ENCODE peak calls at places on chromosomes 7 and 10, in nine cellular contexts. R, W, F, I, U, D, K, Z and N are unnamed samples.

GRCh38 chr7:102236592-102237287 is 49.9 kb upstream of the SH2B2 start:
- DNase-seq in R (no peak), W (peak; percentile 80), F (peak; percentile 26), I (peak; percentile 46), U (peak; percentile 60), D (peak; percentile 49), K (peak; percentile 49), Z (peak; percentile 87), N (no peak)

GRCh38 chr7:120273476-120273975 is 551 bp downstream of the KCND2 start:
- DNase-seq in R (no peak), W (peak; percentile 59), F (peak; percentile 8), I (peak; percentile 52), U (no peak), D (peak; percentile 29), K (no peak), Z (no peak), N (no peak)

GRCh38 chr7:83640731-83641533 is 8.0 kb downstream of the SEMA3E start:
- DNase-seq in R (no peak), W (no peak), F (no peak), I (no peak), U (no peak), D (no peak), K (no peak), Z (no peak), N (no peak)

GRCh38 chr10:6721964-6722615 is 142.0 kb upstream of the PRKCQ start:
- DNase-seq in R (peak; percentile 94), W (no peak), F (peak; percentile 93), I (no peak), U (no peak), D (no peak), K (no peak), Z (peak; percentile 63), N (no peak)

GRCh38 chr7:148944935-148945934 is 61.1 kb upstream of the EZH2 start:
- DNase-seq in R (no peak), W (no peak), F (peak; percentile 76), I (no peak), U (no peak), D (no peak), K (no peak), Z (no peak), N (no peak)

GRCh38 chr10:35379226-35380137 is 43.2 kb downstream of the CCNY start:
- DNase-seq in R (no peak), W (no peak), F (peak; percentile 63), I (peak; percentile 59), U (peak; percentile 19), D (no peak), K (no peak), Z (no peak), N (no peak)

GRCh38 chr10:17220652-17221100 is 7.4 kb upstream of the VIM start:
- DNase-seq in R (no peak), W (no peak), F (no peak), I (no peak), U (no peak), D (no peak), K (no peak), Z (no peak), N (no peak)

GRCh38 chr7:22561356-22561755 is 61.4 kb upstream of the STEAP1B start:
- DNase-seq in R (peak; percentile 95), W (no peak), F (peak; percentile 92), I (peak; percentile 55), U (peak; percentile 28), D (no peak), K (no peak), Z (peak; percentile 55), N (peak; percentile 57)

GRCh38 chr10:70331486-70332268 is 47.9 kb upstream of the NPFFR1 start:
- DNase-seq in R (peak; percentile 73), W (peak; percentile 53), F (peak; percentile 94), I (peak; percentile 25), U (peak; percentile 20), D (no peak), K (no peak), Z (peak; percentile 62), N (peak; percentile 33)

GRCh38 chr7:24722386-24723177 is 34.7 kb downstream of the GSDME start:
- DNase-seq in R (no peak), W (no peak), F (no peak), I (peak; percentile 44), U (no peak), D (no peak), K (no peak), Z (no peak), N (no peak)

GRCh38 chr10:97412891-97413304 is 11.8 kb upstream of the RRP12 start:
- DNase-seq in R (no peak), W (no peak), F (peak; percentile 99), I (no peak), U (peak; percentile 90), D (no peak), K (no peak), Z (no peak), N (no peak)

GRCh38 chr10:128077155-128077875 is 48.9 kb downstream of the MKI67 start:
- DNase-seq in R (no peak), W (no peak), F (no peak), I (no peak), U (no peak), D (no peak), K (no peak), Z (no peak), N (no peak)

GRCh38 chr7:114180556-114181266 is 233.9 kb upstream of the FOXP2 start:
- DNase-seq in R (no peak), W (no peak), F (no peak), I (no peak), U (no peak), D (no peak), K (no peak), Z (no peak), N (no peak)

GRCh38 chr10:132130286-132131265 is 56.2 kb upstream of the DPYSL4 start:
- DNase-seq in R (no peak), W (peak; percentile 24), F (no peak), I (no peak), U (no peak), D (no peak), K (no peak), Z (no peak), N (no peak)

GRCh38 chr7:29194594-29195417 is at the start of gene CHN2:
- DNase-seq in R (no peak), W (peak; percentile 76), F (peak; percentile 11), I (peak; percentile 54), U (peak; percentile 59), D (peak; percentile 48), K (peak; percentile 16), Z (peak; percentile 19), N (no peak)

GRCh38 chr7:157432957-157433576 is 96.3 kb downstream of the DNAJB6 start:
- DNase-seq in R (no peak), W (peak; percentile 69), F (peak; percentile 18), I (peak; percentile 54), U (peak; percentile 74), D (no peak), K (peak; percentile 60), Z (peak; percentile 54), N (no peak)

GRCh38 chr7:510782-511281 is 8.8 kb downstream of the PDGFA start:
- DNase-seq in R (no peak), W (no peak), F (no peak), I (no peak), U (no peak), D (no peak), K (no peak), Z (no peak), N (no peak)

GRCh38 chr10:30433779-30434272 is at the start of gene MAP3K8:
- DNase-seq in R (peak; percentile 57), W (peak; percentile 80), F (peak; percentile 60), I (peak; percentile 83), U (peak; percentile 93), D (peak; percentile 73), K (peak; percentile 77), Z (peak; percentile 83), N (peak; percentile 83)

GRCh38 chr7:4185136-4185535 is 497.0 kb upstream of the FOXK1 start:
- DNase-seq in R (no peak), W (no peak), F (no peak), I (no peak), U (no peak), D (no peak), K (no peak), Z (no peak), N (no peak)

GRCh38 chr7:22546769-22547168 is 46.8 kb upstream of the STEAP1B start:
- DNase-seq in R (no peak), W (no peak), F (no peak), I (no peak), U (no peak), D (no peak), K (no peak), Z (no peak), N (no peak)